ENCODE peak calls at places on chromosomes 1 and 21, in four cellular contexts. One of them, this sample, is unnamed.

GRCh38 chr21:44527983-44528633 is 11.9 kb downstream of the KRTAP10-1 start:
- DNase-seq in GM12878: no peak
- DNase-seq in A549: no peak
- DNase-seq in K562: no peak
- DNase-seq in this sample: no peak

GRCh38 chr1:150576794-150577556 is 2.4 kb downstream of the MCL1 start:
- DNase-seq in GM12878: no peak
- DNase-seq in A549: no peak
- DNase-seq in K562: peak; percentile 4
- DNase-seq in this sample: peak; percentile 71

GRCh38 chr1:213446496-213446895 is 395.5 kb downstream of the RPS6KC1 start:
- DNase-seq in K562: no peak
- DNase-seq in A549: no peak
- DNase-seq in GM12878: no peak
- DNase-seq in this sample: no peak

GRCh38 chr1:44784094-44785026 is 3.6 kb downstream of the BEST4 start:
- DNase-seq in K562: no peak
- DNase-seq in A549: no peak
- DNase-seq in GM12878: no peak
- DNase-seq in this sample: peak; percentile 59

GRCh38 chr1:5770981-5771765 is 221.1 kb downstream of the NPHP4 start:
- DNase-seq in K562: no peak
- DNase-seq in GM12878: no peak
- DNase-seq in A549: no peak
- DNase-seq in this sample: peak; percentile 5

GRCh38 chr1:236064674-236065508 is at the start of gene NID1:
- DNase-seq in K562: no peak
- DNase-seq in GM12878: no peak
- DNase-seq in A549: peak; percentile 35
- DNase-seq in this sample: peak; percentile 73

GRCh38 chr1:36366091-36366661 is 19.5 kb downstream of the STK40 start:
- DNase-seq in A549: no peak
- DNase-seq in K562: no peak
- DNase-seq in GM12878: no peak
- DNase-seq in this sample: no peak

GRCh38 chr21:43994085-43994484 is 18.0 kb upstream of the TRAPPC10 start:
- DNase-seq in K562: no peak
- DNase-seq in A549: no peak
- DNase-seq in GM12878: no peak
- DNase-seq in this sample: no peak

GRCh38 chr21:27571706-27572105 is 604.8 kb upstream of the ADAMTS5 start:
- DNase-seq in GM12878: no peak
- DNase-seq in A549: no peak
- DNase-seq in K562: no peak
- DNase-seq in this sample: no peak

GRCh38 chr1:212256404-212256803 is 28.8 kb upstream of the PPP2R5A start:
- DNase-seq in A549: no peak
- DNase-seq in K562: no peak
- DNase-seq in GM12878: no peak
- DNase-seq in this sample: no peak

GRCh38 chr1:246591047-246591446 is 24.8 kb downstream of the CNST start:
- DNase-seq in GM12878: no peak
- DNase-seq in K562: no peak
- DNase-seq in A549: no peak
- DNase-seq in this sample: no peak

GRCh38 chr1:39825432-39825941 is 36.8 kb upstream of the BMP8B start:
- DNase-seq in A549: no peak
- DNase-seq in GM12878: peak; percentile 69
- DNase-seq in K562: no peak
- DNase-seq in this sample: no peak

GRCh38 chr1:169868978-169869377 is 24.7 kb downstream of the SCYL3 start:
- DNase-seq in GM12878: no peak
- DNase-seq in K562: no peak
- DNase-seq in A549: no peak
- DNase-seq in this sample: no peak

GRCh38 chr1:55015731-55016620 is 17.2 kb downstream of the BSND start:
- DNase-seq in K562: no peak
- DNase-seq in A549: no peak
- DNase-seq in GM12878: no peak
- DNase-seq in this sample: no peak

GRCh38 chr1:153599847-153600246 is 13.1 kb downstream of the S100A16 start:
- DNase-seq in K562: no peak
- DNase-seq in GM12878: no peak
- DNase-seq in A549: no peak
- DNase-seq in this sample: no peak

GRCh38 chr21:27570306-27570868 is 603.5 kb upstream of the ADAMTS5 start:
- DNase-seq in K562: no peak
- DNase-seq in GM12878: no peak
- DNase-seq in A549: no peak
- DNase-seq in this sample: no peak

GRCh38 chr1:149844096-149844495 is 55.3 kb upstream of the BOLA1 start:
- DNase-seq in GM12878: no peak
- DNase-seq in A549: peak; percentile 55
- DNase-seq in K562: no peak
- DNase-seq in this sample: peak; percentile 43

GRCh38 chr1:110165761-110166231 is 15.5 kb downstream of the SLC6A17 start:
- DNase-seq in A549: no peak
- DNase-seq in K562: no peak
- DNase-seq in GM12878: no peak
- DNase-seq in this sample: no peak

GRCh38 chr1:110205591-110206155 is 4.4 kb upstream of the KCNC4 start:
- DNase-seq in A549: no peak
- DNase-seq in K562: no peak
- DNase-seq in GM12878: no peak
- DNase-seq in this sample: no peak

GRCh38 chr1:110487676-110488075 is 31.3 kb downstream of the KCNA10 start:
- DNase-seq in A549: no peak
- DNase-seq in K562: no peak
- DNase-seq in GM12878: no peak
- DNase-seq in this sample: no peak

GRCh38 chr1:16146888-16147614 is 8.8 kb downstream of the EPHA2 start:
- DNase-seq in A549: peak; percentile 58
- DNase-seq in GM12878: no peak
- DNase-seq in K562: no peak
- DNase-seq in this sample: peak; percentile 59

GRCh38 chr1:41806472-41807155 is 112.1 kb downstream of the HIVEP3 start:
- DNase-seq in K562: peak; percentile 29
- DNase-seq in A549: no peak
- DNase-seq in GM12878: no peak
- DNase-seq in this sample: no peak

GRCh38 chr1:209743145-209743482 is 12.7 kb upstream of the TRAF3IP3 start:
- DNase-seq in GM12878: no peak
- DNase-seq in K562: no peak
- DNase-seq in A549: no peak
- DNase-seq in this sample: no peak

GRCh38 chr1:155043793-155044192 is 7.3 kb upstream of the ADAM15 start:
- DNase-seq in K562: no peak
- DNase-seq in GM12878: no peak
- DNase-seq in A549: no peak
- DNase-seq in this sample: no peak

GRCh38 chr21:38839683-38840286 is 34.1 kb downstream of the ETS2 start:
- DNase-seq in GM12878: no peak
- DNase-seq in K562: no peak
- DNase-seq in A549: peak; percentile 53
- DNase-seq in this sample: no peak

GRCh38 chr1:10642403-10643080 is 153.9 kb downstream of the CASZ1 start:
- DNase-seq in GM12878: no peak
- DNase-seq in K562: no peak
- DNase-seq in A549: no peak
- DNase-seq in this sample: no peak

DNA sequence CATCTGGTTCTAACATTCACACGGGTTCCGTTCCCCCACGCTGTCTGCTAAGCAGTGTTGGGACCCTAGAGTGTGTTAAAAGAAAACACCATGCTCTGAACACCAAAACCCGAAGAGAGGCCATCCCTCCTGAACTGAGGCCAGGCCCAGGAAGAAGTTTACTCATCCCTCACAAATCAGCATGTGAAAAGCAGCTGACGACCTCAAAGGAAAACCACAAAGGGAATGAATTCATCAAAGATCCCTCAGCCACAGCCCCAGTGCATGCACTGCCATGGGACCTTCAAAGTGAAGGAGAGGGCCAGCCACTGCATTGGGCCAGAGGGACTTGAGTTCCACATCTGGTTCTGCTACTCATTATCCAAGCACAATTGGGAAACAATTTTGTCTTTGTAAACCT is 7.0 kb upstream of the PSEN2 start:
- DNase-seq in A549: no peak
- DNase-seq in GM12878: no peak
- DNase-seq in K562: no peak
- DNase-seq in this sample: no peak
- TF ChIP-seq MYC in A549: no peak
- TF ChIP-seq MYC in GM12878: no peak
- TF ChIP-seq MYC in K562: no peak
- TF ChIP-seq MYC in this sample: no peak

GRCh38 chr1:65688848-65689247 is 103.8 kb upstream of the PDE4B start:
- DNase-seq in GM12878: no peak
- DNase-seq in A549: no peak
- DNase-seq in K562: no peak
- DNase-seq in this sample: peak; percentile 3
- TF ChIP-seq USF2 in GM12878: no peak
- TF ChIP-seq USF2 in A549: no peak
- TF ChIP-seq USF2 in K562: no peak
- TF ChIP-seq USF2 in this sample: no peak

GRCh38 chr1:18951818-18952391 is 4.6 kb downstream of the IFFO2 start:
- DNase-seq in K562: no peak
- DNase-seq in GM12878: peak; percentile 83
- DNase-seq in A549: no peak
- DNase-seq in this sample: no peak
- TF ChIP-seq MYC in K562: no peak
- TF ChIP-seq MYC in GM12878: no peak
- TF ChIP-seq MYC in A549: no peak
- TF ChIP-seq MYC in this sample: no peak

GRCh38 chr21:17660862-17661261 is 48.2 kb upstream of the BTG3 start:
- DNase-seq in GM12878: no peak
- DNase-seq in K562: no peak
- DNase-seq in A549: no peak
- DNase-seq in this sample: no peak
- TF ChIP-seq USF2 in GM12878: no peak
- TF ChIP-seq USF2 in K562: no peak
- TF ChIP-seq USF2 in A549: no peak
- TF ChIP-seq USF2 in this sample: no peak

GRCh38 chr1:203305809-203306088 is 430 bp downstream of the BTG2 start:
- DNase-seq in GM12878: no peak
- DNase-seq in K562: no peak
- DNase-seq in A549: no peak
- DNase-seq in this sample: no peak

GRCh38 chr1:203304391-203304918 is 864 bp upstream of the BTG2 start:
- DNase-seq in GM12878: no peak
- DNase-seq in A549: no peak
- DNase-seq in K562: no peak
- DNase-seq in this sample: no peak

GRCh38 chr1:203306089-203306969 is 1.0 kb downstream of the BTG2 start:
- DNase-seq in GM12878: no peak
- DNase-seq in A549: peak; percentile 72
- DNase-seq in K562: peak; percentile 90
- DNase-seq in this sample: peak; percentile 62

GRCh38 chr1:203306970-203307541 is 1.7 kb downstream of the BTG2 start:
- DNase-seq in GM12878: no peak
- DNase-seq in A549: no peak
- DNase-seq in K562: no peak
- DNase-seq in this sample: no peak

GRCh38 chr1:203304919-203305808 is at the start of gene BTG2:
- DNase-seq in A549: peak; percentile 84
- DNase-seq in K562: peak; percentile 99
- DNase-seq in GM12878: no peak
- DNase-seq in this sample: peak; percentile 66
- TF ChIP-seq MYC in A549: peak; percentile 17
- TF ChIP-seq MYC in K562: peak; percentile 44
- TF ChIP-seq MYC in GM12878: no peak
- TF ChIP-seq MYC in this sample: peak; percentile 49

GRCh38 chr21:33264561-33264960 is 1.6 kb upstream of the IL10RB start:
- DNase-seq in GM12878: no peak
- DNase-seq in K562: no peak
- DNase-seq in A549: no peak
- DNase-seq in this sample: no peak
- TF ChIP-seq USF2 in GM12878: no peak
- TF ChIP-seq USF2 in K562: no peak
- TF ChIP-seq USF2 in A549: no peak
- TF ChIP-seq USF2 in this sample: no peak

DNA sequence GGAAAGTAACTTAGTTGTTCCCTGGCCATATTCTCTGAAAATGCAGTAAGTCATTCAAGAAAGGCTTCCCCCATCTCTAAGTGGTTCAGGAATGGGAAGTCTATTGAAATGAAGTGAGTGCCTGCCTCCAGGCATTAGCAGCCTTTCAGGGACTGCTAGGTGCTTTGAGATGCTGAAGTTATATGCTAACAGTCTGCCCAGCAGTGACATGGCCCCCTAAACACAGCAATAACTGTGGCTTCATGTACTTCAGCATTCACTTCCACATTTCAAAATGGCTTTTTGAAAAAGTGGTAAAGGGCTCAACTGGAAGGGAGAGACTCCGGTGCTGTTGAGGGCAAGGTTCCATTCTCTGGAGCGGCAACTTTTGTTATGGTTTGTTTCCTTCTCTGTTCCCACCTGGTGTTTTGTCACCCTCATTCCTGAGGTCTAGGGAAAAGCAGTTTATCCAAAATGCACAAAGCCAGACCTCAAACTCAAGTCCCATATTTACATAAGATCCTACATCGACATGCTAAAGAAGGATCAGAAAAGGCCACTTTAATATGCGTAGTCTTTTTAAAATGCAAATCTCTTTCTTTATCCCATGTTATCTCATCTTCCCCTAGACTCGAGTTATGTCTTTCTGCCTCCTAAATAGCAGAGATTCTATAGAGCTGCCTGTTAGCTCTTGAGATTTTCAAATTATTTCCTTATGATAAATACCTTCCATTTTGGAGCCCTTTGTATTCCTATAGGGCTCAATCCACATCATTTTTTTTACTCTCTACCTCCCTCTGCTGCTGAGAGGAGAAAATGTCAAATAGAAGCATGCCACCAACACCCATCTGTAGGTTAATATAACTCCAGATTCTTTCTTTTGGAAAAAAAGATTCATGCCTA is 34.2 kb upstream of the LRRC8C start:
- DNase-seq in GM12878: no peak
- DNase-seq in K562: peak; percentile 53
- DNase-seq in A549: peak; percentile 31
- DNase-seq in this sample: peak; percentile 39
- TF ChIP-seq MYC in GM12878: no peak
- TF ChIP-seq MYC in K562: no peak
- TF ChIP-seq MYC in A549: no peak
- TF ChIP-seq MYC in this sample: no peak

This sample was measured in HepG2.